ENCODE peak calls at places on chromosomes 2 and 18, in six cellular contexts. G is IMR-90, O is A549, B is HCT116, Z is K562, H is GM12878. W is an unnamed sample.
A peak's percentile ranks its signal among the peaks of the same experiment; 100 is the strongest.

GRCh38 chr18:56726906-56727305 is 75.7 kb downstream of the WDR7 start:
- DNase-seq in G (no peak), O (no peak), B (no peak), Z (no peak), H (no peak), W (no peak)

GRCh38 chr2:224492531-224492930 is 90.6 kb upstream of the FAM124B start:
- DNase-seq in G (no peak), O (no peak), B (no peak), Z (no peak), H (no peak), W (no peak)

GRCh38 chr2:157868993-157869392 is 7.1 kb downstream of the ACVR1 start:
- DNase-seq in G (peak; percentile 28), O (no peak), B (no peak), Z (no peak), H (no peak), W (peak; percentile 45)

GRCh38 chr2:225398372-225398771 is 1.1 kb upstream of the NYAP2 start:
- DNase-seq in G (no peak), O (no peak), B (no peak), Z (no peak), H (no peak), W (no peak)

GRCh38 chr18:24590946-24591345 is 130.5 kb downstream of the HRH4 start:
- DNase-seq in G (no peak), O (no peak), B (no peak), Z (no peak), H (no peak), W (no peak)

GRCh38 chr2:155215037-155215707 is 516.7 kb downstream of the KCNJ3 start:
- DNase-seq in G (no peak), O (no peak), B (no peak), Z (no peak), H (no peak), W (no peak)

GRCh38 chr2:216692636-216693413 is 2.5 kb downstream of the IGFBP5 start:
- DNase-seq in G (peak; percentile 81), O (peak; percentile 83), B (peak; percentile 38), Z (peak; percentile 67), H (no peak), W (peak; percentile 46)

GRCh38 chr2:109351164-109351756 is 222.3 kb downstream of the SH3RF3 start:
- DNase-seq in G (peak; percentile 87), O (no peak), B (no peak), Z (no peak), H (no peak), W (peak; percentile 69)

GRCh38 chr2:88859461-88859860 is 168.0 kb downstream of the RPIA start:
- DNase-seq in G (no peak), O (no peak), B (no peak), Z (no peak), H (no peak), W (no peak)

GRCh38 chr2:88857951-88858406 is 166.5 kb downstream of the RPIA start:
- DNase-seq in G (peak; percentile 62), O (no peak), B (no peak), Z (no peak), H (no peak), W (peak; percentile 83)

GRCh38 chr2:88856409-88857135 is 165.1 kb downstream of the RPIA start:
- DNase-seq in G (no peak), O (no peak), B (no peak), Z (no peak), H (no peak), W (no peak)

GRCh38 chr2:88855620-88856408 is 164.3 kb downstream of the RPIA start:
- DNase-seq in G (no peak), O (no peak), B (no peak), Z (no peak), H (no peak), W (no peak)

GRCh38 chr2:88857274-88857741 is 165.8 kb downstream of the RPIA start:
- DNase-seq in G (no peak), O (no peak), B (no peak), Z (no peak), H (no peak), W (no peak)
- H3K4me2 ChIP-seq in G (no peak overlapping the region), O (no peak overlapping the region), B (no peak overlapping the region), Z (no peak overlapping the region), H (no peak overlapping the region), W (no peak overlapping the region)

DNA sequence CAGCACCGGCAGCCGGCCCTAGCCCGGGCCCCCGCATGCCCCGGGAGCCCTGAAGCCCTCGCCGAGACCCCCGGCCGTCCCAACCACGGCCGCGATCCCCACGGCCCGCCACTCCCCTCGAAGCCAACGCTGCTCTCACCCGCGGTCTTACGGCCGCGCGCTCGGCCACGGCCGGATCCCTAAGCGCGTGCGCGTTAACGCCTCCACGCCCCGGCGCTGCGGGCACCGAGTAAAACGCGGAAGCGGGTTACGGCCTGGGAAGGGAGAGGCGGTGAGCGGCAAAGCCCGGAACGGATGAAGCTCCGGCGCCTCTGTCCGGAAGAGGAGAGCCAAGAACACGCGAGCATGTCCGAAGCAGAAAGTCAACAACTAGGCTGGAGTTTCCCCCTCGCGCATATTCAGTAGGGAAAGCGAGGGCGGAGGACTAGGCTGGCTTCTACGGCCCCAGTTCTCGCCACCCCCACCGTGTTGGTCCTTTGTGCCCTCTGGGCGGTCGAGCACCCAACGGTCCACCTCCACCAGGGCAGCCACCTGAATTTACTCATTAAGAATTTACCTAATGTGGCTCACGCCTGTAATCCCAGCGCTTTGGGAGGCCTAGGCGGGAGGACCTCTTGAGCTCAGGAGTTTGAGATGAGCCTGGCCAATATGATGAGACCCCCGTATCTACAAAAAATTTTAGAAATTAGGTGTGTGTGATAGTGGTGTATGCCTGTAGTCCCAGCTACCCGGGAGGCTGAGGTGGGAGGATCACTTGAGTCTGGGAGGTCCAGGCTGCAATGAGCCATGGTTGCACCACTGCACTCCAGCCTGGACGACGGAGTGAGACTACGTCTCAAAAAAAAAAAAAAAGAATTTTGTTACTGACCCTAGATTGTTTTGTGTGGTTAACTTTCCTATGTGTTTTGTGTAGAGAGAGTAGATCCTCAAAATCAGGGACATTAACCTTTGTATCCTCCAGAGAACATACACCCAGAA is at the start of gene KANSL3:
- DNase-seq in G (peak; percentile 93), O (peak; percentile 66), B (peak; percentile 85), Z (peak; percentile 89), H (peak; percentile 64), W (peak; percentile 91)
- TF ChIP-seq POLR2A in G (peak; percentile 95), O (peak; percentile 80), B (peak; percentile 80), Z (peak; percentile 88), H (peak; percentile 99), W (peak; percentile 92)

GRCh38 chr2:161090401-161090800 is 69.8 kb upstream of the TANK start:
- DNase-seq in G (peak; percentile 12), O (no peak), B (no peak), Z (no peak), H (no peak), W (peak; percentile 90)
- H3K4me2 ChIP-seq in G (no peak overlapping the region), O (no peak overlapping the region), B (no peak overlapping the region), Z (no peak overlapping the region), H (peak overlapping the region; percentile 76), W (peak overlapping the region; percentile 13)

GRCh38 chr2:64698068-64698645 is 44.4 kb upstream of the SERTAD2 start:
- DNase-seq in G (no peak), O (no peak), B (no peak), Z (no peak), H (no peak), W (no peak)

GRCh38 chr2:64699712-64700111 is 46.0 kb upstream of the SERTAD2 start:
- DNase-seq in G (no peak), O (no peak), B (no peak), Z (no peak), H (peak; percentile 63), W (no peak)

GRCh38 chr2:64697286-64698023 is 43.7 kb upstream of the SERTAD2 start:
- DNase-seq in G (peak; percentile 50), O (no peak), B (no peak), Z (no peak), H (no peak), W (no peak)

GRCh38 chr2:64700133-64700809 is 46.6 kb upstream of the SERTAD2 start:
- DNase-seq in G (peak; percentile 50), O (no peak), B (no peak), Z (no peak), H (peak; percentile 62), W (no peak)

DNA sequence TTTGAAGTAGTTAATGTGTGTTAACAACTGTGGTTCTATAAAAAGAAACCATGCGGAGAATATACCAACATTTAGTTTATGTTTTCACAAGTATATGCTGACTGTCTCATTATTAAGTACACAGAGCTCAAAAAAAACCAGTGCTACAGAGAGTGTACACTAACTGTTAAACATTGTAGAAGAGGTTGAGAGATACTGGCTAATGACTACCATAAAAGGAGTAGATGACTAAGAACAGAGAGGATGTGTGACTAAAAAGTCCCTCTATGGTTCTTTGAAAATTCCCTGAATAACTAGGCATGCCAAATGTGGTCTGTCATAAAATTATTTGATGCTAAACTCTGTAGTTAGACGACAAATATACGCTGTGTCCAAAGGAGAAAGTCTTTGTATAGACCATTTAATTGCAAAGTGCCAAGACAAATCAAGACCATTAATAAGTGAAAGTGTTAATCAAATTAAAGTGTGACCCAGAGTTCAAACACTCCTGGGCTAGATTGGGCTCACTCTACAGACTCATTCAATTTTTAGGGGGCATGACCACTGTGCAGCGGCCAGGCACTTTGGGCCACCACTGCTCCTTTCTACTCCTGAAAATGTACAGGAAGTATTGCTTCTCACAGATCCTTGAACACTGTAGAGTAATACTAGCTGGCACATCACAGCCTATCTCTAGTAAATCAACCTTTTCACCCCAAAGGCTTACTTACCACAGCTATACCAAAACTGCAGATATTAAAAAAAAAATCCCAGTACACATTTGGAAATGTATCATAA is 45.1 kb upstream of the SERTAD2 start:
- DNase-seq in G (peak; percentile 94), O (peak; percentile 60), B (peak; percentile 24), Z (no peak), H (peak; percentile 83), W (peak; percentile 82)
- TF ChIP-seq POLR2A in G (no peak), O (no peak), B (no peak), Z (no peak), H (no peak), W (no peak)

GRCh38 chr2:3610415-3610814 is 15.5 kb downstream of the COLEC11 start:
- DNase-seq in G (no peak), O (no peak), B (no peak), Z (no peak), H (no peak), W (no peak)

GRCh38 chr2:3613524-3613905 is 18.6 kb downstream of the COLEC11 start:
- DNase-seq in G (no peak), O (no peak), B (no peak), Z (no peak), H (no peak), W (no peak)

GRCh38 chr2:3611611-3612010 is 16.7 kb downstream of the COLEC11 start:
- DNase-seq in G (no peak), O (no peak), B (no peak), Z (no peak), H (no peak), W (no peak)

GRCh38 chr2:3612639-3613523 is 18.0 kb downstream of the COLEC11 start:
- DNase-seq in G (no peak), O (no peak), B (no peak), Z (no peak), H (no peak), W (no peak)

GRCh38 chr2:3611136-3611535 is 16.2 kb downstream of the COLEC11 start:
- DNase-seq in G (no peak), O (no peak), B (no peak), Z (no peak), H (no peak), W (no peak)
- H3K4me2 ChIP-seq in G (no peak overlapping the region), O (no peak overlapping the region), B (no peak overlapping the region), Z (no peak overlapping the region), H (no peak overlapping the region), W (no peak overlapping the region)